ENCODE peak calls at places on chromosomes 12 and 14, in seven cellular contexts. K is DMS153; F is mesothelial cell of epicardium; Z is retina; R is Caki2; S is chondrocyte; Y is activated T-cell treated with anti-CD3 and anti-CD28 coated beads, Interleukin-2, amount 50 U/mL, for 1 hour. G is an unnamed sample.

GRCh38 chr14:55104051-55104954 is 24.7 kb upstream of the LGALS3 start:
- DNase-seq in K (no peak), F (no peak), Z (no peak), R (no peak), S (no peak), Y (no peak), G (peak)

GRCh38 chr12:108324678-108325358 is 14.3 kb downstream of the CMKLR1 start:
- DNase-seq in K (no peak), F (no peak), Z (no peak), R (no peak), S (peak), Y (no peak), G (no peak)

GRCh38 chr12:113204806-113205205 is 16.5 kb upstream of the TPCN1 start:
- DNase-seq in K (no peak), F (no peak), Z (no peak), R (peak), S (no peak), Y (no peak), G (no peak)

GRCh38 chr14:27318769-27319280 is 721.0 kb upstream of the NOVA1 start:
- DNase-seq in K (no peak), F (no peak), Z (no peak), R (no peak), S (no peak), Y (no peak), G (no peak)

GRCh38 chr12:124500232-124501079 is 67.0 kb downstream of the NCOR2 start:
- DNase-seq in K (no peak), F (peak), Z (peak), R (no peak), S (no peak), Y (no peak), G (no peak)

GRCh38 chr12:96227365-96228106 is 33.4 kb downstream of the ELK3 start:
- DNase-seq in K (no peak), F (no peak), Z (no peak), R (no peak), S (no peak), Y (no peak), G (no peak)

GRCh38 chr12:121963341-121964018 is 45.1 kb downstream of the CFAP251 start:
- DNase-seq in K (no peak), F (no peak), Z (no peak), R (no peak), S (no peak), Y (no peak), G (no peak)

GRCh38 chr12:6229823-6230222 is 29.6 kb downstream of the CD9 start:
- DNase-seq in K (peak), F (no peak), Z (peak), R (no peak), S (no peak), Y (no peak), G (no peak)

GRCh38 chr14:103854822-103855733 is 7.7 kb upstream of the PPP1R13B start:
- DNase-seq in K (peak), F (no peak), Z (peak), R (no peak), S (peak), Y (no peak), G (no peak)

GRCh38 chr14:32998433-32998832 is 59.8 kb downstream of the NPAS3 start:
- DNase-seq in K (no peak), F (no peak), Z (no peak), R (no peak), S (no peak), Y (no peak), G (no peak)

GRCh38 chr12:81759215-81759991 is at the start of gene PPFIA2:
- DNase-seq in K (peak), F (no peak), Z (peak), R (peak), S (peak), Y (peak), G (peak)

GRCh38 chr12:26100966-26101744 is 23.7 kb downstream of the BHLHE41 start:
- DNase-seq in K (peak), F (no peak), Z (no peak), R (no peak), S (no peak), Y (no peak), G (no peak)

GRCh38 chr12:1592444-1593231 is 1.7 kb downstream of the FBXL14 start:
- DNase-seq in K (peak), F (no peak), Z (peak), R (peak), S (no peak), Y (peak), G (peak)

GRCh38 chr12:25495336-25496097 is 57.6 kb downstream of the LMNTD1 start:
- DNase-seq in K (no peak), F (no peak), Z (no peak), R (peak), S (no peak), Y (no peak), G (no peak)

GRCh38 chr12:47739959-47740358 is 14.7 kb upstream of the ENDOU start:
- DNase-seq in K (no peak), F (no peak), Z (no peak), R (no peak), S (no peak), Y (no peak), G (no peak)

GRCh38 chr12:58916153-58916709 is 4.1 kb downstream of the LRIG3 start:
- DNase-seq in K (no peak), F (no peak), Z (no peak), R (no peak), S (no peak), Y (no peak), G (no peak)

GRCh38 chr12:47282206-47282605 is 202.4 kb upstream of the AMIGO2 start:
- DNase-seq in K (no peak), F (no peak), Z (no peak), R (no peak), S (no peak), Y (no peak), G (no peak)

GRCh38 chr14:95523818-95524448 is 7.5 kb upstream of the SYNE3 start:
- DNase-seq in K (peak), F (no peak), Z (no peak), R (no peak), S (no peak), Y (peak), G (no peak)

GRCh38 chr12:105287408-105287807 is 43.1 kb upstream of the C12orf75 start:
- DNase-seq in K (no peak), F (no peak), Z (no peak), R (no peak), S (no peak), Y (no peak), G (no peak)

GRCh38 chr14:33509927-33510535 is 440.8 kb downstream of the EGLN3 start:
- DNase-seq in K (no peak), F (no peak), Z (peak), R (no peak), S (no peak), Y (no peak), G (no peak)

GRCh38 chr12:43676183-43676813 is 82.3 kb downstream of the PUS7L start:
- DNase-seq in K (no peak), F (no peak), Z (no peak), R (no peak), S (no peak), Y (no peak), G (no peak)

GRCh38 chr12:29725587-29726320 is 58.0 kb downstream of the TMTC1 start:
- DNase-seq in K (peak), F (no peak), Z (peak), R (peak), S (no peak), Y (no peak), G (peak)

GRCh38 chr14:74083161-74083560 is 1.1 kb downstream of the ALDH6A1 start:
- DNase-seq in K (no peak), F (no peak), Z (no peak), R (no peak), S (no peak), Y (no peak), G (no peak)

GRCh38 chr12:81615031-81615430 is 144.1 kb downstream of the PPFIA2 start:
- DNase-seq in K (no peak), F (no peak), Z (no peak), R (no peak), S (no peak), Y (no peak), G (no peak)

G was measured in sciatic nerve.